ENCODE peak calls at places on chromosomes 16 and 17, in six cellular contexts. X, Y, H, O, V and Q are unnamed samples.

GRCh38 chr17:50634915-50635719 is 436 bp downstream of the ABCC3 start:
- DNase-seq in X (no peak), Y (peak), H (no peak), O (no peak), V (no peak), Q (no peak)

GRCh38 chr16:54998834-54999233 is 68.2 kb downstream of the IRX5 start:
- DNase-seq in X (no peak), Y (no peak), H (no peak), O (no peak), V (peak), Q (no peak)

GRCh38 chr17:74521701-74522201 is 9.5 kb downstream of the CD300LB start:
- DNase-seq in X (no peak), Y (no peak), H (no peak), O (no peak), V (no peak), Q (no peak)

GRCh38 chr16:700684-701584 is 4.7 kb downstream of the FBXL16 start:
- DNase-seq in X (peak), Y (peak), H (no peak), O (no peak), V (no peak), Q (no peak)

GRCh38 chr16:24077989-24078388 is 178.1 kb upstream of the CACNG3 start:
- DNase-seq in X (no peak), Y (no peak), H (no peak), O (no peak), V (no peak), Q (no peak)

GRCh38 chr17:82638183-82638773 is 10.0 kb downstream of the WDR45B start:
- DNase-seq in X (no peak), Y (no peak), H (no peak), O (no peak), V (peak), Q (no peak)

GRCh38 chr17:43359469-43360105 is 39.2 kb upstream of the ARL4D start:
- DNase-seq in X (no peak), Y (no peak), H (no peak), O (no peak), V (no peak), Q (no peak)

GRCh38 chr17:62628845-62629555 is 1.5 kb downstream of the MRC2 start:
- DNase-seq in X (no peak), Y (peak), H (no peak), O (peak), V (peak), Q (peak)

GRCh38 chr17:153851-154250 is 16.5 kb downstream of the SCGB1C2 start:
- DNase-seq in X (no peak), Y (no peak), H (no peak), O (no peak), V (no peak), Q (no peak)

GRCh38 chr17:50043290-50044148 is 12.4 kb upstream of the ITGA3 start:
- DNase-seq in X (no peak), Y (no peak), H (no peak), O (no peak), V (peak), Q (no peak)

GRCh38 chr16:11403534-11403795 is 58.2 kb downstream of the RMI2 start:
- DNase-seq in X (no peak), Y (no peak), H (no peak), O (no peak), V (no peak), Q (no peak)

GRCh38 chr17:71494045-71494444 is 626.8 kb upstream of the SOX9 start:
- DNase-seq in X (no peak), Y (no peak), H (no peak), O (no peak), V (peak), Q (no peak)

GRCh38 chr17:40023590-40024292 is 8.5 kb downstream of the CSF3 start:
- DNase-seq in X (no peak), Y (no peak), H (no peak), O (peak), V (no peak), Q (no peak)

GRCh38 chr17:57669671-57670529 is 75.2 kb downstream of the CCDC182 start:
- DNase-seq in X (no peak), Y (no peak), H (no peak), O (no peak), V (no peak), Q (no peak)

GRCh38 chr17:39739020-39739884 is 1.5 kb downstream of the GRB7 start:
- DNase-seq in X (no peak), Y (peak), H (peak), O (no peak), V (no peak), Q (peak)

GRCh38 chr17:70106551-70106950 is 31.5 kb downstream of the KCNJ16 start:
- DNase-seq in X (no peak), Y (no peak), H (peak), O (no peak), V (no peak), Q (no peak)

GRCh38 chr17:69223809-69224208 is 4.8 kb downstream of the ABCA10 start:
- DNase-seq in X (no peak), Y (no peak), H (no peak), O (peak), V (peak), Q (no peak)

GRCh38 chr16:7399296-7399695 is 66.7 kb downstream of the RBFOX1 start:
- DNase-seq in X (no peak), Y (no peak), H (no peak), O (no peak), V (no peak), Q (no peak)

GRCh38 chr17:60641810-60642220 is 35.8 kb upstream of the BCAS3 start:
- DNase-seq in X (peak), Y (peak), H (peak), O (peak), V (peak), Q (peak)

GRCh38 chr17:30116661-30117547 is at the start of gene NSRP1:
- DNase-seq in X (peak), Y (peak), H (peak), O (peak), V (peak), Q (peak)

GRCh38 chr17:20968913-20969616 is 73.7 kb downstream of the USP22 start:
- DNase-seq in X (no peak), Y (no peak), H (no peak), O (no peak), V (no peak), Q (no peak)

GRCh38 chr17:16991349-16992009 is 19.6 kb upstream of the TNFRSF13B start:
- DNase-seq in X (peak), Y (peak), H (peak), O (peak), V (peak), Q (peak)

GRCh38 chr17:83109793-83110645 is 30.6 kb downstream of the METRNL start:
- DNase-seq in X (no peak), Y (no peak), H (peak), O (peak), V (peak), Q (peak)

GRCh38 chr17:67043283-67043682 is 1.1 kb upstream of the CACNG1 start:
- DNase-seq in X (no peak), Y (no peak), H (no peak), O (no peak), V (no peak), Q (no peak)

GRCh38 chr17:49516190-49516589 is 21.1 kb downstream of the NGFR start:
- DNase-seq in X (no peak), Y (no peak), H (no peak), O (no peak), V (no peak), Q (no peak)

GRCh38 chr17:78159575-78160158 is 8.7 kb upstream of the SYNGR2 start:
- DNase-seq in X (no peak), Y (no peak), H (peak), O (peak), V (peak), Q (peak)

GRCh38 chr17:7560172-7561027 is 1.3 kb upstream of the SENP3 start:
- DNase-seq in X (peak), Y (peak), H (peak), O (peak), V (peak), Q (peak)

GRCh38 chr16:24986512-24987303 is 28.5 kb downstream of the ARHGAP17 start:
- DNase-seq in X (peak), Y (no peak), H (peak), O (peak), V (peak), Q (no peak)

GRCh38 chr17:67995568-67996191 is 589 bp downstream of the C17orf58 start:
- DNase-seq in X (peak), Y (peak), H (no peak), O (peak), V (no peak), Q (no peak)

GRCh38 chr16:87057291-87057881 is 259.8 kb downstream of the C16orf95 start:
- DNase-seq in X (no peak), Y (peak), H (no peak), O (peak), V (no peak), Q (no peak)

GRCh38 chr16:57384248-57385070 is 12.2 kb downstream of the CX3CL1 start:
- DNase-seq in X (no peak), Y (no peak), H (no peak), O (no peak), V (no peak), Q (no peak)

GRCh38 chr16:65525743-65526142 is 403.9 kb upstream of the CDH11 start:
- DNase-seq in X (no peak), Y (no peak), H (no peak), O (no peak), V (no peak), Q (no peak)

GRCh38 chr16:568401-569258 is 1.1 kb upstream of the PIGQ start:
- DNase-seq in X (peak), Y (no peak), H (no peak), O (no peak), V (no peak), Q (no peak)

GRCh38 chr16:87441886-87442580 is 49.9 kb downstream of the MAP1LC3B start:
- DNase-seq in X (no peak), Y (no peak), H (no peak), O (no peak), V (peak), Q (no peak)

GRCh38 chr16:77002644-77003043 is 188.3 kb upstream of the MON1B start:
- DNase-seq in X (no peak), Y (no peak), H (no peak), O (no peak), V (no peak), Q (no peak)

GRCh38 chr16:11405331-11406176 is 60.3 kb downstream of the RMI2 start:
- DNase-seq in X (peak), Y (peak), H (peak), O (peak), V (no peak), Q (no peak)

GRCh38 chr16:49491111-49491670 is 117.6 kb downstream of the C16orf78 start:
- DNase-seq in X (no peak), Y (peak), H (no peak), O (no peak), V (no peak), Q (no peak)

GRCh38 chr17:79795795-79796569 is 895 bp downstream of the CBX8 start:
- DNase-seq in X (no peak), Y (peak), H (peak), O (no peak), V (no peak), Q (no peak)

DNA sequence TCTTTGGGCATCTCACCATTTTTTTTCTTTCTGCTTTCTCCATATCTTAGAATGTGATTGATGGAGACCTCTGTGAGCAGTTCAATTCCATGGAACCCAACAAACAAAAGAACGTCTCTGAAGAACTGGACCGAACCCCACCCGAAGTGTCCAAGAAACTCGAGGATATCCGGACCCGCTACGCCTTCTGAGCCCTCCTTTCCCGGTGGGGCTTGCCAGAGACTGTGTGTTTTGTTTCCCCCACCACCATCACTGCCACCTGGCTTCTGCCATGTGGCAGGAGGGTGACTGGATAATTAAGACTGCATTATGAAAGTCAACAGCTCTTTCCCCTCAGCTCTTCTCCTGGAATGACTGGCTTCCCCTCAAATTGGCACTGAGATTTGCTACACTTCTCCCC is 48.0 kb downstream of the SF3B3 start:
- DNase-seq in X (no peak), Y (no peak), H (no peak), O (no peak), V (no peak), Q (no peak)
- H3K27ac ChIP-seq in X (no peak), Y (no peak), H (no peak), O (no peak), V (no peak), Q (no peak)

GRCh38 chr17:18226284-18226945 is 980 bp downstream of the LLGL1 start:
- DNase-seq in X (no peak), Y (no peak), H (no peak), O (no peak), V (no peak), Q (no peak)

GRCh38 chr17:18225562-18226283 is at the start of gene LLGL1:
- DNase-seq in X (peak), Y (no peak), H (no peak), O (no peak), V (no peak), Q (no peak)

GRCh38 chr17:18225121-18225561 is 294 bp upstream of the LLGL1 start:
- DNase-seq in X (peak), Y (peak), H (peak), O (peak), V (peak), Q (peak)

GRCh38 chr17:18224428-18225120 is 861 bp upstream of the LLGL1 start:
- DNase-seq in X (no peak), Y (peak), H (no peak), O (peak), V (no peak), Q (no peak)

DNA sequence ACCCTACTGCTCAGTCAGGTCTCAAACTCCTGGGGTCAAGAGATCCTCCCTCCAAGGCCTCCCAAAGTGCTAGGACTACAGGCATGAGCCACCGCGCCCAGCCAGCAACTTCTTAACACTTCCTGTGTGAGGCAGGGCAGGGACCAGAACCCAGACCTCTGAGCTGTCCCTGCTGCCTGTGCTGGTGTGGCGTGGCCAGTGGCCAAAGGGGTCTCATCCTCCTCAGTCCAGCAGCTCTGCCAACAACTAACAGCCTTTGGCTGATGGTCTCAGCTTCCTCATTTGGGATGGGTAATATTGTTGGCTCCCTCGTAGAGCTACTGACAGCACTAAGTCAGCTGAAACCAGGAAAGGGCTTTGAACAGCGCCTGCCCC is 1.4 kb upstream of the LLGL1 start:
- DNase-seq in X (no peak), Y (no peak), H (no peak), O (no peak), V (no peak), Q (no peak)
- H2AFZ ChIP-seq in X (no peak), Y (no peak), H (peak), O (peak), V (peak), Q (peak)

DNA sequence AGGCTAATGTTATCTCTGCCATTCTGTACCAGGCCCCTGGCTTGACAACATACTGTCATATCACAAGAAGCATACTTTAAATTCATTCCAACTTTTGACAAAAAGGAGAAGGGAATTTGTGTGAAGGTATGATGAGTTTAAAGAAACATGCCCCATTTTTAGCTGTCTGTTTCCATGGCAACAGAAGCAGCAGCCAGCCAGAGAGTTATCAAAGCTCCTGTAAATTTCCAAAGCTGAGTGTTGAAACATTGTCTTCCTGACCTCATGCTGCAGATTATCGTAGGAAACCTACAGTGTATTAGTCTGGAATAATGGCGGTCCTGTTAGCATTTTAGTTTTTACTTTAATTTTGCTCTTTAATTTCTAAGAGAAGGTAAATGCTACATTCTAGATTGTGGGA is 124.9 kb downstream of the MRTFB start:
- DNase-seq in X (no peak), Y (no peak), H (no peak), O (peak), V (peak), Q (no peak)
- H3K9ac ChIP-seq in X (no peak), Y (no peak), H (no peak), O (no peak), V (no peak), Q (no peak)

GRCh38 chr17:55740515-55741352 is 10.1 kb upstream of the PCTP start:
- DNase-seq in X (no peak), Y (no peak), H (no peak), O (no peak), V (no peak), Q (no peak)

GRCh38 chr17:55745258-55745657 is 5.6 kb upstream of the PCTP start:
- DNase-seq in X (no peak), Y (no peak), H (no peak), O (no peak), V (no peak), Q (no peak)

GRCh38 chr17:55741353-55741700 is 9.5 kb upstream of the PCTP start:
- DNase-seq in X (no peak), Y (no peak), H (no peak), O (no peak), V (no peak), Q (no peak)

GRCh38 chr17:55743103-55743679 is 7.7 kb upstream of the PCTP start:
- DNase-seq in X (no peak), Y (no peak), H (peak), O (no peak), V (peak), Q (peak)

GRCh38 chr17:55742272-55743102 is 8.4 kb upstream of the PCTP start:
- DNase-seq in X (peak), Y (no peak), H (no peak), O (no peak), V (no peak), Q (no peak)
- H3K27ac ChIP-seq in X (no peak), Y (no peak), H (no peak), O (no peak), V (no peak), Q (peak)

GRCh38 chr17:59004338-59005111 is 102.2 kb downstream of the TRIM37 start:
- DNase-seq in X (peak), Y (peak), H (peak), O (peak), V (peak), Q (peak)
- H2AFZ ChIP-seq in X (peak), Y (peak), H (no peak), O (no peak), V (no peak), Q (no peak)

DNA sequence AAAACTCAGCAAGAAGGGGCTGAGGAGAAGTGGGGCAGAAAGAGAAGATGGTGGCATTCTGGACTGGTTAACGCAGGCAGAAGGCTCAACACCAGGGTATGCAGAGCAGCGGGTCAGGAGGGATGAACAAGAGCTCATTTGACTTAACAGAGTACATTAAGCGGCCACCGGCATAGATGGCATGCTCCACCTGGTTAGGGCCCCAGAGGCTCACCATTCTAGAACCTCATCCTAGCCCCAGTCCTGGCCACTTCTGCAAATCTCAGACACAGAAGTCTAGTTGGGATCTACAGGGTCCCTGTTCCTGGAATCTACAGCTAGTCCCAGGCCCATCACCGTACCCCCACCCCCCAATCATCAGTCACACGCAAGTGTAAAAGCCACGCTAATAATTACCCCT is 1.7 kb upstream of the MYO1C start:
- DNase-seq in X (no peak), Y (no peak), H (no peak), O (no peak), V (no peak), Q (no peak)
- H3K9ac ChIP-seq in X (no peak), Y (no peak), H (no peak), O (no peak), V (no peak), Q (no peak)

GRCh38 chr16:53992057-53992378 is 288.1 kb downstream of the FTO start:
- DNase-seq in X (no peak), Y (no peak), H (no peak), O (no peak), V (no peak), Q (no peak)
- H3K27ac ChIP-seq in X (no peak), Y (no peak), H (no peak), O (no peak), V (no peak), Q (no peak)